ENCODE peak calls at places on chromosomes 4 and X, in four cellular contexts. L is SW480; G is activated CD4-positive, alpha-beta T cell treated with anti-CD3 and anti-CD28 coated beads for 24 hours; H is BJ. U is an unnamed sample.

GRCh38 chr4:153432971-153433752 is 33.0 kb upstream of the TMEM131L start:
- DNase-seq in L (peak), G (peak), H (no peak), U (peak)

GRCh38 chrX:13266641-13267420 is 53.0 kb downstream of the ATXN3L start:
- DNase-seq in L (no peak), G (peak), H (no peak), U (no peak)

GRCh38 chrX:114584434-114584943 is 603 bp downstream of the HTR2C start:
- DNase-seq in L (no peak), G (no peak), H (no peak), U (no peak)

GRCh38 chrX:153662266-153662665 is 11.3 kb downstream of the PNCK start:
- DNase-seq in L (no peak), G (peak), H (no peak), U (peak)

GRCh38 chrX:139642241-139642927 is 65.6 kb downstream of the MCF2 start:
- DNase-seq in L (peak), G (no peak), H (no peak), U (no peak)

GRCh38 chrX:132491191-132491590 is 2.4 kb upstream of the MBNL3 start:
- DNase-seq in L (peak), G (no peak), H (no peak), U (no peak)

GRCh38 chr4:159349332-159349731 is 246.5 kb downstream of the RAPGEF2 start:
- DNase-seq in L (no peak), G (no peak), H (no peak), U (no peak)

GRCh38 chr4:786861-787300 is 39.0 kb downstream of the CPLX1 start:
- DNase-seq in L (no peak), G (no peak), H (no peak), U (no peak)

GRCh38 chrX:106481341-106481740 is 130.4 kb upstream of the RADX start:
- DNase-seq in L (peak), G (no peak), H (no peak), U (peak)

GRCh38 chrX:117510453-117510852 is 606.2 kb downstream of the KLHL13 start:
- DNase-seq in L (no peak), G (no peak), H (no peak), U (no peak)

GRCh38 chr4:37422638-37423037 is 178.1 kb downstream of the NWD2 start:
- DNase-seq in L (no peak), G (no peak), H (no peak), U (no peak)

U was measured in NCI-H460.